ENCODE peak calls at places on chromosomes 16 and 17, in nine cellular contexts. Q is activated CD4-positive, alpha-beta T cell treated with anti-CD3 and anti-CD28 coated beads, Interleukin-2, amount 50 U/mL, for 1 hour; M is HT1080; U is progenitor cell of endocrine pancreas; X is brain microvascular endothelial cell; O is COR-L47; F is renal cortical epithelial cell; J is lower leg skin; Z is activated CD8-positive, alpha-beta memory T cell treated with anti-CD3 and anti-CD28 coated beads, Interleukin-2, amount 10 ng/mL, durations not matched to agents 7 days and 5 days. N is an unnamed sample.

GRCh38 chr17:62580947-62581346 is 46.5 kb upstream of the MRC2 start:
- DNase-seq in Q (no peak), M (no peak), U (no peak), X (no peak), O (no peak), F (no peak), J (no peak), Z (no peak), N (no peak)

GRCh38 chr16:50269769-50270509 is 3.6 kb downstream of the ADCY7 start:
- DNase-seq in Q (no peak), M (no peak), U (no peak), X (no peak), O (no peak), F (no peak), J (no peak), Z (no peak), N (no peak)

GRCh38 chr17:36722121-36722902 is 120.9 kb downstream of the MRM1 start:
- DNase-seq in Q (peak; percentile 72), M (peak; percentile 18), U (peak; percentile 74), X (no peak), O (peak; percentile 84), F (no peak), J (no peak), Z (peak; percentile 87), N (no peak)

GRCh38 chr16:86387461-86388440 is 122.6 kb upstream of the FOXF1 start:
- DNase-seq in Q (no peak), M (peak; percentile 93), U (no peak), X (peak; percentile 98), O (no peak), F (no peak), J (no peak), Z (no peak), N (no peak)

GRCh38 chr16:66927012-66927436 is 1.7 kb upstream of the RRAD start:
- DNase-seq in Q (no peak), M (peak; percentile 95), U (no peak), X (peak; percentile 95), O (no peak), F (peak; percentile 98), J (no peak), Z (no peak), N (no peak)

GRCh38 chr17:70394430-70394829 is 225.1 kb downstream of the KCNJ2 start:
- DNase-seq in Q (no peak), M (no peak), U (no peak), X (no peak), O (no peak), F (no peak), J (no peak), Z (no peak), N (no peak)

GRCh38 chr16:84434800-84435199 is 66.5 kb downstream of the ATP2C2 start:
- DNase-seq in Q (no peak), M (no peak), U (no peak), X (no peak), O (peak; percentile 4), F (no peak), J (no peak), Z (no peak), N (no peak)

GRCh38 chr17:15444805-15445204 is 22.6 kb downstream of the CDRT4 start:
- DNase-seq in Q (no peak), M (no peak), U (no peak), X (no peak), O (no peak), F (no peak), J (peak; percentile 32), Z (no peak), N (no peak)

GRCh38 chr17:4648741-4649140 is 7.3 kb upstream of the ALOX15 start:
- DNase-seq in Q (no peak), M (no peak), U (no peak), X (no peak), O (peak; percentile 67), F (peak; percentile 36), J (no peak), Z (no peak), N (no peak)

N was measured in type B pancreatic cell.